ENCODE peak calls at places on chromosomes 2 and 18, in nine cellular contexts. N is CD8-positive, alpha-beta T cell; A is aorta; V is adrenal gland; G is suprapubic skin; Y is sigmoid colon; B is adipocyte; F is heart left ventricle; H is brain microvascular endothelial cell. D is an unnamed sample.

GRCh38 chr2:26212011-26212410 is 32.4 kb downstream of the HADHA start:
- DNase-seq in B (no peak), N (no peak), F (no peak), H (no peak), V (no peak), A (no peak), Y (no peak), G (no peak), D (no peak)

GRCh38 chr2:183250061-183250460 is 125.8 kb downstream of the NUP35 start:
- DNase-seq in A (no peak), B (no peak), V (no peak), F (no peak), H (no peak), G (no peak), N (no peak), Y (no peak), D (no peak)

GRCh38 chr2:17065536-17065935 is 399.9 kb upstream of the CYRIA start:
- DNase-seq in N (no peak), G (no peak), F (no peak), B (no peak), V (no peak), A (no peak), H (no peak), Y (no peak), D (no peak)

GRCh38 chr2:177355874-177356273 is 36.7 kb upstream of the AGPS start:
- DNase-seq in A (no peak), Y (no peak), N (no peak), B (no peak), H (no peak), V (no peak), F (no peak), G (no peak), D (no peak)

GRCh38 chr2:16198166-16198912 is 258.0 kb downstream of the MYCN start:
- DNase-seq in B (no peak), N (no peak), F (no peak), G (no peak), Y (no peak), V (no peak), H (no peak), A (no peak), D (no peak)

GRCh38 chr2:187959821-187960220 is 331.9 kb upstream of the GULP1 start:
- DNase-seq in G (no peak), A (no peak), H (no peak), B (no peak), Y (no peak), F (no peak), V (no peak), N (no peak), D (no peak)

GRCh38 chr2:164485541-164485940 is 135.7 kb downstream of the GRB14 start:
- DNase-seq in H (peak; percentile 44), V (no peak), F (no peak), G (no peak), B (peak; percentile 45), N (no peak), A (no peak), Y (no peak), D (no peak)

GRCh38 chr2:235170536-235171510 is 219.0 kb downstream of the SH3BP4 start:
- DNase-seq in A (no peak), F (peak; percentile 35), Y (no peak), H (peak; percentile 77), B (peak; percentile 91), G (no peak), N (no peak), V (peak; percentile 24), D (peak; percentile 51)

GRCh38 chr18:37405772-37406171 is 159.8 kb downstream of the CELF4 start:
- DNase-seq in V (no peak), A (no peak), H (no peak), G (no peak), B (no peak), Y (no peak), F (no peak), N (no peak), D (no peak)

GRCh38 chr18:14075196-14075595 is 57.0 kb downstream of the ZNF519 start:
- DNase-seq in V (no peak), A (no peak), F (no peak), N (no peak), B (no peak), G (no peak), H (no peak), Y (no peak), D (no peak)

GRCh38 chr2:65639156-65639876 is 206.9 kb upstream of the SPRED2 start:
- DNase-seq in B (peak; percentile 57), Y (peak; percentile 67), F (no peak), G (no peak), N (no peak), V (no peak), A (no peak), H (peak; percentile 31), D (no peak)

GRCh38 chr2:189756311-189756710 is 6.3 kb downstream of the OSGEPL1 start:
- DNase-seq in G (no peak), V (no peak), Y (no peak), A (no peak), B (no peak), F (no peak), H (no peak), N (no peak), D (no peak)
- H3K36me3 ChIP-seq in G (peaks cover 29% of the 10 kb centered on the region), V (no peaks in the 10 kb centered on the region), Y (no peaks in the 10 kb centered on the region), A (peaks cover 3% of the 10 kb centered on the region), B (peaks cover 21% of the 10 kb centered on the region), F (no peaks in the 10 kb centered on the region), H (no peaks in the 10 kb centered on the region), N (peaks cover 4% of the 10 kb centered on the region), D (no peaks in the 10 kb centered on the region)

GRCh38 chr2:24354382-24354781 is 6.0 kb downstream of the ITSN2 start:
- DNase-seq in N (no peak), H (no peak), B (no peak), G (no peak), V (no peak), A (no peak), Y (no peak), F (no peak), D (no peak)

GRCh38 chr2:24352664-24353063 is 7.7 kb downstream of the ITSN2 start:
- DNase-seq in A (no peak), G (no peak), F (no peak), B (peak; percentile 32), N (no peak), H (no peak), V (no peak), Y (no peak), D (no peak)

GRCh38 chr2:24353933-24354332 is 6.4 kb downstream of the ITSN2 start:
- DNase-seq in H (no peak), Y (no peak), V (no peak), F (no peak), G (no peak), B (no peak), N (no peak), A (no peak), D (no peak)

GRCh38 chr2:24353364-24353763 is 7.0 kb downstream of the ITSN2 start:
- DNase-seq in Y (no peak), F (no peak), A (no peak), G (no peak), V (no peak), B (no peak), H (no peak), N (no peak), D (no peak)

GRCh38 chr2:24354899-24355298 is 5.4 kb downstream of the ITSN2 start:
- DNase-seq in N (no peak), G (no peak), B (no peak), V (no peak), A (no peak), H (no peak), Y (no peak), F (no peak), D (no peak)
- H3K4me3 ChIP-seq in N (no peak overlapping the region), G (no peak overlapping the region), B (no peak overlapping the region), V (no peak overlapping the region), A (no peak overlapping the region), H (no peak overlapping the region), Y (no peak overlapping the region), F (no peak overlapping the region), D (no peak overlapping the region)

GRCh38 chr2:98572676-98573075 is 35.6 kb downstream of the COA5 start:
- DNase-seq in A (no peak), N (no peak), V (no peak), H (no peak), G (no peak), F (no peak), B (no peak), Y (no peak), D (no peak)

GRCh38 chr2:98571121-98571701 is 37.1 kb downstream of the COA5 start:
- DNase-seq in H (no peak), G (no peak), V (no peak), F (no peak), A (no peak), B (no peak), Y (no peak), N (no peak), D (no peak)

GRCh38 chr2:98572211-98572610 is 36.1 kb downstream of the COA5 start:
- DNase-seq in N (no peak), A (no peak), H (no peak), Y (no peak), F (no peak), B (no peak), G (no peak), V (no peak), D (no peak)

GRCh38 chr2:98570356-98570755 is 38.0 kb downstream of the COA5 start:
- DNase-seq in B (no peak), Y (peak; percentile 32), N (no peak), F (no peak), G (no peak), A (no peak), H (no peak), V (no peak), D (no peak)

GRCh38 chr2:98571796-98572195 is 36.5 kb downstream of the COA5 start:
- DNase-seq in G (no peak), H (no peak), B (no peak), V (no peak), F (no peak), A (no peak), Y (no peak), N (no peak), D (no peak)
- H3K36me3 ChIP-seq in G (peaks cover 89% of the 10 kb centered on the region), H (peaks cover 2% of the 10 kb centered on the region), B (peaks cover 31% of the 10 kb centered on the region), V (no peaks in the 10 kb centered on the region), F (peaks cover 18% of the 10 kb centered on the region), A (peaks cover 4% of the 10 kb centered on the region), Y (peaks cover 26% of the 10 kb centered on the region), N (peaks cover 87% of the 10 kb centered on the region), D (no peaks in the 10 kb centered on the region)

GRCh38 chr2:162063281-162063680 is 10.7 kb downstream of the DPP4 start:
- DNase-seq in Y (no peak), B (no peak), H (no peak), N (no peak), F (no peak), V (no peak), G (no peak), A (no peak), D (peak; percentile 44)

GRCh38 chr2:162061021-162061420 is 13.0 kb downstream of the DPP4 start:
- DNase-seq in H (no peak), F (no peak), G (no peak), N (no peak), Y (no peak), V (no peak), A (no peak), B (no peak), D (no peak)

GRCh38 chr2:162062559-162062958 is 11.5 kb downstream of the DPP4 start:
- DNase-seq in B (no peak), A (no peak), G (no peak), N (no peak), Y (no peak), V (no peak), F (no peak), H (no peak), D (no peak)

GRCh38 chr2:162065767-162066166 is 8.2 kb downstream of the DPP4 start:
- DNase-seq in G (no peak), F (no peak), H (no peak), V (no peak), Y (no peak), B (no peak), N (no peak), A (no peak), D (peak; percentile 83)

GRCh38 chr2:162063899-162064298 is 10.1 kb downstream of the DPP4 start:
- DNase-seq in F (no peak), V (no peak), N (no peak), G (no peak), B (no peak), Y (no peak), A (no peak), H (no peak), D (peak; percentile 58)
- H3K4me3 ChIP-seq in F (no peak overlapping the region), V (no peak overlapping the region), N (peak overlapping the region; percentile 29), G (no peak overlapping the region), B (no peak overlapping the region), Y (no peak overlapping the region), A (no peak overlapping the region), H (no peak overlapping the region), D (no peak overlapping the region)

D was measured in small intestine.